ENCODE peak calls at places on chromosomes 12 and 14, in five cellular contexts. Z is stomach, J is GM06990, L is fibroblast of mammary gland, P is endothelial cell. M is an unnamed sample.

GRCh38 chr14:55327179-55327578 is 56.0 kb downstream of the FBXO34 start:
- DNase-seq in Z (no peak), J (peak), L (no peak), P (no peak), M (no peak)

GRCh38 chr14:96631030-96631429 is 128.8 kb downstream of the PAPOLA start:
- DNase-seq in Z (peak), J (no peak), L (no peak), P (no peak), M (no peak)

GRCh38 chr14:29798776-29799175 is 128.9 kb downstream of the PRKD1 start:
- DNase-seq in Z (no peak), J (no peak), L (no peak), P (no peak), M (no peak)

GRCh38 chr14:37195327-37195726 is 2.4 kb upstream of the MIPOL1 start:
- DNase-seq in Z (no peak), J (no peak), L (peak), P (no peak), M (peak)

GRCh38 chr12:45553204-45553603 is 176.3 kb upstream of the ARID2 start:
- DNase-seq in Z (no peak), J (no peak), L (peak), P (no peak), M (no peak)

GRCh38 chr14:99794156-99794780 is 1.1 kb downstream of the EML1 start:
- DNase-seq in Z (no peak), J (no peak), L (no peak), P (no peak), M (no peak)

GRCh38 chr12:123111498-123112165 is 39.3 kb downstream of the PITPNM2 start:
- DNase-seq in Z (no peak), J (no peak), L (peak), P (no peak), M (no peak)

GRCh38 chr12:84922721-84923120 is 10.1 kb upstream of the SLC6A15 start:
- DNase-seq in Z (no peak), J (no peak), L (peak), P (no peak), M (no peak)

GRCh38 chr12:22459872-22460490 is 84.4 kb downstream of the C2CD5 start:
- DNase-seq in Z (no peak), J (no peak), L (peak), P (no peak), M (peak)

GRCh38 chr12:131808744-131809371 is 19.3 kb upstream of the MMP17 start:
- DNase-seq in Z (no peak), J (no peak), L (no peak), P (no peak), M (no peak)

GRCh38 chr14:100172811-100173210 is 13.4 kb upstream of the DEGS2 start:
- DNase-seq in Z (no peak), J (no peak), L (no peak), P (no peak), M (no peak)

GRCh38 chr12:12715459-12716150 is 1.6 kb upstream of the CDKN1B start:
- DNase-seq in Z (no peak), J (peak), L (no peak), P (no peak), M (no peak)

GRCh38 chr12:4194661-4195060 is 78.9 kb upstream of the CCND2 start:
- DNase-seq in Z (no peak), J (no peak), L (no peak), P (no peak), M (no peak)

GRCh38 chr12:106080786-106081185 is 58.0 kb downstream of the NUAK1 start:
- DNase-seq in Z (no peak), J (no peak), L (no peak), P (no peak), M (no peak)

GRCh38 chr14:100727565-100728240 is 1.0 kb downstream of the DLK1 start:
- DNase-seq in Z (no peak), J (no peak), L (no peak), P (no peak), M (no peak)

GRCh38 chr12:4270016-4270669 is 3.4 kb upstream of the CCND2 start:
- DNase-seq in Z (no peak), J (peak), L (no peak), P (peak), M (no peak)

GRCh38 chr12:47793015-47793681 is 20.1 kb downstream of the SLC48A1 start:
- DNase-seq in Z (no peak), J (no peak), L (no peak), P (no peak), M (no peak)

GRCh38 chr14:65846469-65846868 is 433.9 kb downstream of the FUT8 start:
- DNase-seq in Z (no peak), J (no peak), L (no peak), P (no peak), M (no peak)

GRCh38 chr14:58942516-58942915 is 246.0 kb upstream of the DAAM1 start:
- DNase-seq in Z (no peak), J (no peak), L (peak), P (no peak), M (no peak)

GRCh38 chr12:122937622-122938091 is 28.6 kb downstream of the ABCB9 start:
- DNase-seq in Z (no peak), J (no peak), L (peak), P (no peak), M (no peak)

GRCh38 chr14:64968167-64968566 is 4.0 kb downstream of the RAB15 start:
- DNase-seq in Z (no peak), J (no peak), L (no peak), P (no peak), M (no peak)

GRCh38 chr14:52948039-52948438 is 2.8 kb downstream of the FERMT2 start:
- DNase-seq in Z (no peak), J (no peak), L (no peak), P (no peak), M (no peak)

GRCh38 chr12:101038289-101038871 is 171.7 kb downstream of the SLC5A8 start:
- DNase-seq in Z (no peak), J (peak), L (peak), P (no peak), M (no peak)

GRCh38 chr14:34324363-34324795 is 137.7 kb downstream of the SPTSSA start:
- DNase-seq in Z (no peak), J (no peak), L (peak), P (peak), M (peak)

GRCh38 chr12:114853003-114853529 is 169.1 kb upstream of the TBX3 start:
- DNase-seq in Z (no peak), J (no peak), L (peak), P (no peak), M (no peak)

GRCh38 chr12:13362260-13362841 is 165.8 kb downstream of the EMP1 start:
- DNase-seq in Z (peak), J (no peak), L (peak), P (peak), M (peak)

GRCh38 chr12:109664402-109664801 is 49.2 kb upstream of the FAM222A start:
- DNase-seq in Z (no peak), J (no peak), L (no peak), P (no peak), M (no peak)

GRCh38 chr12:54021432-54022013 is 6.7 kb upstream of the HOXC6 start:
- DNase-seq in Z (no peak), J (peak), L (peak), P (peak), M (peak)

DNA sequence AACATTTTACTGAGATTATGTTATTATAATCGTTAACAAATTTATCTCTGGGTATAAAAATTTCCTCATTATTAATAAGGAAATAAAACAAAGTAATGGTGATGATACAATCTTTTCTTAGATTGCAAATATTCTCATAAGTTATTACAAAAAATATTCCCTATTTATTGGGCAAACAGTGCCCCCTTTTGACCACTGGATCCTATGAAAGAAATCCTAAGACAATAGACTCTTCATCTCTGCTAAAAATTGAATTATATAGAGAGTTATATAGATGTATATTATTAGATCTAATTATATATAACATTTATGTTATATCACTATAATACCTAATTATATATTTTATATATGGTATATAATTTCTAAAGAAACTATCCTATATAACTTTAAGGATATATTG is 94.2 kb upstream of the FGD4 start:
- DNase-seq in Z (no peak), J (no peak), L (peak), P (no peak), M (peak)
- TF ChIP-seq CTCF in Z (no peak), J (peak), L (peak), P (no peak), M (peak)

GRCh38 chr12:92089559-92089958 is 56.1 kb downstream of the BTG1 start:
- DNase-seq in Z (no peak), J (no peak), L (no peak), P (no peak), M (no peak)

GRCh38 chr12:92096346-92097136 is 49.1 kb downstream of the BTG1 start:
- DNase-seq in Z (no peak), J (no peak), L (peak), P (no peak), M (no peak)

GRCh38 chr12:92088802-92089201 is 56.8 kb downstream of the BTG1 start:
- DNase-seq in Z (no peak), J (no peak), L (no peak), P (no peak), M (no peak)

GRCh38 chr12:92098594-92099370 is 46.9 kb downstream of the BTG1 start:
- DNase-seq in Z (peak), J (no peak), L (no peak), P (no peak), M (no peak)

DNA sequence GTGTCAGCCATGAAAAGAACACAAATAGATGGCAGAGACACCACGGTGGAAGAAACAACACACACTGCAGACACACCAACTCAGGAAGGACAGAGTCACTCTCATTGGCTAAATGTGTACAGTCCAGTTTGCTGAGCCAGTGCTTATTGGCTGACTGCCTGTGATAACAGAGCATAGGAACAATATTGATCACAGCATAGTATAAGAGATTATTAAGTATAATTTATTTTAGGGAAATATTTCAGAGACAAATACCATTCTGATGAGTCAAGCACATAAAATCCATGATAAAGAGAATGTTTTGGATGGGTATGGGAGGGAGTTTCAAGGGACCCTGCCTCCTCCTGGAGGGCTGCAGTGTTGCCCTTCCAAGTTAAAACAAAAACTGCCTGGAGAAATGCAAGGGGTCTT is 50.9 kb downstream of the BTG1 start:
- DNase-seq in Z (no peak), J (no peak), L (peak), P (no peak), M (no peak)
- TF ChIP-seq CTCF in Z (no peak), J (no peak), L (peak), P (no peak), M (no peak)

DNA sequence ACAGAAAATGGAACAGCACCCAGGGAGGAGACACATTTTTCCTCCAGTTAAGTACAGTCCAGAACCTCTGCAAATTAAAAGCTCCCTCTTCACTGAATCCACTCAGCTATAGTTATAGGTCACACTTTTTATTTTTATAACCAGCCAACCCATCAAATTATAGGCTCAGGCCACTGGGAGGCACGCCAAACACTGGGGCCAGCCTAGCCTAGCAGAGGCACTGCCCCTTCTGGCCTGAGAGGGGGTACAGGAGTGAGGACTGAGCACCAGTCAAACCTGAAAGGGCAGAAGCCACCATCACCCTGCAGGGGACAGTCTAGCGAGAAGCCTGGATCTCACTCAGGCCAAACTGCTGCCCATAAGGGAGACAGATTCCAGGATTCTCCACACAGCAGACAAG is 19.3 kb downstream of the FMNL3 start:
- DNase-seq in Z (no peak), J (no peak), L (no peak), P (no peak), M (peak)
- TF ChIP-seq CTCF in Z (no peak), J (no peak), L (no peak), P (no peak), M (no peak)

GRCh38 chr14:75497191-75497590 is 25.1 kb upstream of the BATF start:
- DNase-seq in Z (no peak), J (peak), L (no peak), P (no peak), M (no peak)

GRCh38 chr14:75499084-75499875 is 23.0 kb upstream of the BATF start:
- DNase-seq in Z (no peak), J (peak), L (no peak), P (no peak), M (no peak)

GRCh38 chr14:75495882-75496281 is 26.4 kb upstream of the BATF start:
- DNase-seq in Z (no peak), J (no peak), L (no peak), P (no peak), M (no peak)

GRCh38 chr14:75496755-75497154 is 25.5 kb upstream of the BATF start:
- DNase-seq in Z (no peak), J (no peak), L (no peak), P (no peak), M (no peak)

GRCh38 chr14:75497701-75498100 is 24.6 kb upstream of the BATF start:
- DNase-seq in Z (no peak), J (peak), L (no peak), P (no peak), M (no peak)
- TF ChIP-seq CTCF in Z (no peak), J (no peak), L (no peak), P (no peak), M (no peak)

DNA sequence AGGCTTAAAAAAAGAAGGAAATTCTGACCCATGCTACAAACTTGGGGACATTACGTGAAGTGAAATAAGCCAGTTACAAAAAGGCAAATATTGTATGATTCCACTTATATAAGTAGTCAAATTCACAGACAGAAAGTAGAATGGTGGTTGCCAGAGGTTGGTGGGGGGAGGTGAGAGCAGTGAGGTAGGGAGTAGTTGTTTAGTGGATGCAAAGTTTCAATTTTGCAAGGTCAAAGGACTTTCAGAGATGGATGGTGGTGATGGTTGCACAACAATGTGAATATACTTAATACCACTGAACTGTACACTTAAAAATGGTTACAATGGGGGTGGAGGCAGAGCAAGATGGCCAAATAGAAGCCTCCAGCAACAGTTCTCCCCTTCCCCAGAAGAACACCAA is 86.2 kb upstream of the PLXNC1 start:
- DNase-seq in Z (no peak), J (no peak), L (no peak), P (no peak), M (no peak)
- TF ChIP-seq CTCF in Z (no peak), J (no peak), L (no peak), P (no peak), M (no peak)

DNA sequence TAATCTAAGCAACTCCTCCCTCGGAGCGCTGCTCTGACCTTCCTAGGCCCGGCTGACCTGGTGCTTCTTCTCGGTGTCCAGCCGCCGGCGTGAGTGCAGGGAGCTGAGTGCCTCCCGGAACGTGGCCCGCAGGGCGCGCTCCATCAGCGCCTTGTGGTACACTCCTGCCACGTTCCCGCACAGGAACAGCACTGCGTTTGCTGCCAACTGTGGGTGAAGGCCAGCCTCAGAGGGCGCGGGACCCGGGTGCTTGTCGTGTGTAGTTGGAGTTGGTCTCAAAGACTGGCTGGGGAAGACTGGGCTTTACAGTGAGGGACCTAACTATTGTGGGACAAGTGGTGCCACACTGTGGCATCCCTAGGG is 3.2 kb downstream of the ADCY4 start:
- DNase-seq in Z (no peak), J (no peak), L (no peak), P (no peak), M (no peak)
- TF ChIP-seq CTCF in Z (no peak), J (no peak), L (no peak), P (no peak), M (no peak)

DNA sequence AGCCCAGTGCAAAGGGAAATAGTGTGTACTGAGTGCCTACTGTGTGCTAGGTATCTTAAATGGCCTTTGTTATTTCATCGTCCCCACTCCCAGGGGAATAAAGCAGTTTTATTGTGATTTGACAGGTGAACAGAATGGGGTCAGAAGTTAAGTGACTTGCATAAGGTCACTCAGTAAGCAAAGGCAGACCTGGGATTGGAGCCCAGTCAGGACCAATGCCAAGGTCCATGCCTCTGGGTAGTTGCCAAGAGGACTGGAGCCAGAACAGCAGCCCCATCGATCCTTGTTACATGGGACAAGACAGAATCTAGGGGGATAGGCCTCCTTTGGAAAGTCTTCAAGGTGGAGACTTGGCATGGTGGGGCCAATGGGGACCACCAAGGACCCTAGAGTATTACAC is 227.4 kb upstream of the PWP1 start:
- DNase-seq in Z (peak), J (no peak), L (peak), P (no peak), M (no peak)
- TF ChIP-seq CTCF in Z (no peak), J (no peak), L (no peak), P (no peak), M (no peak)

DNA sequence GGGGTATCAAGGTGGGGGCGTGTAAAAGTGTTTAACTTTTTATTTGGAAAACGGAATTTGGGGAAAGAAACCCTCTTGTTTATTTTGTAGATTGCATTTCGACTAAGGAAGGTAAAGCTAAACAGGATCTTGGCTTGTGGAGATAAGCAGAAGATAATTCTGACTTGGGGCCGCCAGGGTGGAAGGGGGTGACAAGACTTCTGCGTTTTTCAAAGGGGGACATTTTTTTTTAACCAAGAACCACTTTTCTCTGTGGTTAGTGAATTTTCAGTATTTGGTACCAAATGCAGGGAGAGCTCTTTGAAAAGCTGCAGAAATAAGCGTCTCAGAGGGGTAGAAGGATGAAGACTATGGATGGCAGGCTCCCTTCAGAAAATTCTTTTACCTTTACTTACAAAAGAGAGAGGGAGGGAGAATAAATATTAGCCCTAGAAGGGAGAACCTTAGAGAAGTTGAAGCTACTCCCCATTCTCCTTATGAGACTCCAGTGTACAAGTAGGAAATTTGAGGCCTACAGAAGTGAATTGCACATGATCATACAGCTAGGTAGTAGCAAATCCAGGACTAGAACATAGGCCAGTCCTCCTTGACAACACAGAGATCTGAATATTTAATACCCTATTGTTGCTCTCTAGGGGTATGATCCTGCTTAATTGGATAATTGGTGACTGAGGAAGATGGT is 783 bp downstream of the MRPL52 start:
- DNase-seq in Z (no peak), J (no peak), L (no peak), P (no peak), M (no peak)
- TF ChIP-seq CTCF in Z (no peak), J (no peak), L (no peak), P (no peak), M (no peak)

GRCh38 chr12:125856366-125856765 is 791.1 kb downstream of the AACS start:
- DNase-seq in Z (no peak), J (no peak), L (no peak), P (no peak), M (no peak)

GRCh38 chr12:125852679-125853078 is 787.4 kb downstream of the AACS start:
- DNase-seq in Z (no peak), J (no peak), L (no peak), P (no peak), M (no peak)

GRCh38 chr12:125860672-125861288 is 795.5 kb downstream of the AACS start:
- DNase-seq in Z (no peak), J (no peak), L (no peak), P (no peak), M (no peak)

GRCh38 chr12:125853670-125854069 is 788.4 kb downstream of the AACS start:
- DNase-seq in Z (no peak), J (no peak), L (no peak), P (no peak), M (no peak)

GRCh38 chr12:125856899-125857298 is 791.7 kb downstream of the AACS start:
- DNase-seq in Z (no peak), J (no peak), L (no peak), P (no peak), M (no peak)
- TF ChIP-seq CTCF in Z (no peak), J (no peak), L (no peak), P (no peak), M (no peak)

M was measured in Calu3.